ENCODE peak calls at places on chromosomes 6 and 20, in five cellular contexts. N, F, J, O and V are unnamed samples.

GRCh38 chr20:34637245-34638185 is 39.4 kb downstream of the PIGU start:
- DNase-seq in N (no peak), F (peak; percentile 49), J (no peak), O (no peak), V (no peak)

GRCh38 chr6:21595951-21596378 is 2.4 kb downstream of the SOX4 start:
- DNase-seq in N (peak; percentile 68), F (no peak), J (peak; percentile 47), O (no peak), V (no peak)

GRCh38 chr6:135012764-135013163 is 41.9 kb downstream of the HBS1L start:
- DNase-seq in N (no peak), F (no peak), J (no peak), O (no peak), V (no peak)

GRCh38 chr6:43930440-43931154 is 160.6 kb downstream of the VEGFA start:
- DNase-seq in N (no peak), F (no peak), J (no peak), O (no peak), V (no peak)

GRCh38 chr6:159127701-159128100 is 41.5 kb upstream of the FNDC1 start:
- DNase-seq in N (no peak), F (no peak), J (no peak), O (no peak), V (no peak)

GRCh38 chr6:33737267-33738026 is 9.3 kb downstream of the IP6K3 start:
- DNase-seq in N (no peak), F (no peak), J (peak; percentile 60), O (no peak), V (no peak)

GRCh38 chr20:39829255-39829654 is 859.8 kb downstream of the MAFB start:
- DNase-seq in N (no peak), F (no peak), J (no peak), O (no peak), V (no peak)

GRCh38 chr6:50850223-50850751 is 31.6 kb downstream of the TFAP2B start:
- DNase-seq in N (peak; percentile 43), F (no peak), J (peak; percentile 93), O (no peak), V (no peak)

GRCh38 chr6:51384736-51385135 is 566.1 kb downstream of the TFAP2B start:
- DNase-seq in N (no peak), F (no peak), J (no peak), O (no peak), V (no peak)